ENCODE peak calls at places on chromosomes 13 and 19, in four cellular contexts. K is esophagus squamous epithelium; R is dermis microvascular lymphatic vessel endothelial cell; L is CD4-positive, alpha-beta T cell. Z is an unnamed sample.

GRCh38 chr13:77300176-77301141 is 26.4 kb downstream of the MYCBP2 start:
- DNase-seq in R (peak), K (no peak), L (no peak), Z (peak)

GRCh38 chr19:8468124-8468523 is 23.3 kb downstream of the HNRNPM start:
- DNase-seq in L (no peak), R (no peak), K (no peak), Z (no peak)

GRCh38 chr19:54427586-54427985 is 12.3 kb downstream of the TTYH1 start:
- DNase-seq in R (no peak), K (no peak), L (no peak), Z (no peak)

GRCh38 chr13:28564030-28564429 is 69.1 kb upstream of the FLT1 start:
- DNase-seq in L (no peak), R (no peak), K (no peak), Z (no peak)

GRCh38 chr19:10566658-10567410 is 1.0 kb upstream of the KRI1 start:
- DNase-seq in R (no peak), K (no peak), L (no peak), Z (no peak)

GRCh38 chr19:55344444-55344843 is 4.8 kb downstream of the KMT5C start:
- DNase-seq in L (no peak), K (no peak), R (no peak), Z (no peak)

GRCh38 chr13:49517461-49517860 is 21.7 kb downstream of the PHF11 start:
- DNase-seq in R (peak), L (no peak), K (no peak), Z (peak)

GRCh38 chr13:72726721-72727416 is 560 bp downstream of the MZT1 start:
- DNase-seq in L (peak), R (peak), K (peak), Z (peak)

GRCh38 chr13:38804536-38804935 is 117.7 kb downstream of the FREM2 start:
- DNase-seq in K (no peak), R (no peak), L (no peak), Z (no peak)